ENCODE peak calls at places on chromosomes 7 and 10, in four cellular contexts. R, U, N and C are unnamed samples.

GRCh38 chr10:59372543-59372942 is 10.2 kb upstream of the FAM13C start:
- DNase-seq in U (no peak), N (no peak), R (no peak), C (no peak)

GRCh38 chr7:44368885-44369284 is 43.5 kb upstream of the CAMK2B start:
- DNase-seq in N (no peak), R (no peak), U (no peak), C (no peak)

GRCh38 chr10:27717191-27717590 is 28.4 kb downstream of the MKX start:
- DNase-seq in N (no peak), U (no peak), R (no peak), C (no peak)

GRCh38 chr7:33459340-33459751 is 330.0 kb downstream of the BBS9 start:
- DNase-seq in N (no peak), U (peak), R (peak), C (no peak)

GRCh38 chr10:112716924-112717348 is 233.1 kb upstream of the TCF7L2 start:
- DNase-seq in R (no peak), U (no peak), N (no peak), C (no peak)

GRCh38 chr10:98430427-98430826 is 15.4 kb upstream of the PYROXD2 start:
- DNase-seq in U (no peak), N (no peak), R (no peak), C (no peak)

GRCh38 chr7:155992974-155993373 is 180.7 kb upstream of the SHH start:
- DNase-seq in R (no peak), U (no peak), N (peak), C (no peak)

GRCh38 chr10:75234017-75234682 is 1.6 kb downstream of the COMTD1 start:
- DNase-seq in U (peak), R (peak), N (peak), C (peak)

GRCh38 chr10:102775973-102776669 is 32.4 kb downstream of the WBP1L start:
- DNase-seq in N (peak), U (no peak), R (no peak), C (peak)

GRCh38 chr10:49361735-49362568 is 33.9 kb downstream of the DRGX start:
- DNase-seq in R (no peak), U (no peak), N (no peak), C (no peak)

GRCh38 chr10:13056461-13057077 is 43.4 kb upstream of the OPTN start:
- DNase-seq in U (no peak), N (no peak), R (no peak), C (no peak)

GRCh38 chr10:100498059-100498458 is 21.6 kb downstream of the SEC31B start:
- DNase-seq in N (no peak), U (no peak), R (no peak), C (no peak)

GRCh38 chr10:132634241-132634946 is 96.8 kb downstream of the INPP5A start:
- DNase-seq in N (peak), R (no peak), U (peak), C (peak)

GRCh38 chr10:131569851-131570715 is 258.6 kb upstream of the TCERG1L start:
- DNase-seq in R (no peak), N (peak), U (peak), C (no peak)

GRCh38 chr7:110762514-110762913 is 328.4 kb upstream of the LRRN3 start:
- DNase-seq in U (no peak), N (no peak), R (no peak), C (no peak)

GRCh38 chr10:132742837-132743194 is 43.1 kb downstream of the NKX6-2 start:
- DNase-seq in U (no peak), N (no peak), R (no peak), C (no peak)

GRCh38 chr7:149870701-149871483 is 2.9 kb upstream of the ATP6V0E2 start:
- DNase-seq in N (no peak), R (no peak), U (no peak), C (no peak)

GRCh38 chr10:97861924-97862323 is 12.3 kb downstream of the GOLGA7B start:
- DNase-seq in R (no peak), U (no peak), N (no peak), C (no peak)

GRCh38 chr7:117008849-117009531 is 55.7 kb downstream of the ST7 start:
- DNase-seq in R (no peak), U (peak), N (no peak), C (no peak)

GRCh38 chr10:10778959-10779358 is 238.7 kb upstream of the CELF2 start:
- DNase-seq in N (no peak), U (no peak), R (no peak), C (no peak)

GRCh38 chr10:103451091-103451801 is 924 bp downstream of the CALHM2 start:
- DNase-seq in N (no peak), R (peak), U (no peak), C (peak)

GRCh38 chr10:43209651-43210141 is 57.2 kb downstream of the RASGEF1A start:
- DNase-seq in R (no peak), U (no peak), N (peak), C (peak)